ENCODE peak calls at places on chromosomes 4 and X, in four cellular contexts. V, M, T and R are unnamed samples.
A peak's percentile ranks its signal among the peaks of the same experiment; 100 is the strongest.

GRCh38 chrX:94058728-94059382 is 384.8 kb downstream of the FAM133A start:
- DNase-seq in V (no peak), M (no peak), T (peak; percentile 0), R (peak; percentile 16)

GRCh38 chr4:101961144-101961543 is 170.6 kb downstream of the BANK1 start:
- DNase-seq in V (no peak), M (no peak), T (no peak), R (peak; percentile 63)

GRCh38 chrX:87489071-87489470 is 28.5 kb upstream of the KLHL4 start:
- DNase-seq in V (no peak), M (no peak), T (peak; percentile 55), R (peak; percentile 1)

GRCh38 chr4:85527815-85528214 is 52.9 kb downstream of the ARHGAP24 start:
- DNase-seq in V (no peak), M (no peak), T (no peak), R (no peak)

GRCh38 chr4:74619931-74620702 is 174.2 kb downstream of the BTC start:
- DNase-seq in V (no peak), M (no peak), T (peak; percentile 70), R (no peak)

GRCh38 chr4:123952530-123953274 is 556.1 kb downstream of the SPRY1 start:
- DNase-seq in V (no peak), M (no peak), T (peak; percentile 74), R (peak; percentile 79)

GRCh38 chr4:99219479-99219878 is 433 bp upstream of the ADH6 start:
- DNase-seq in V (no peak), M (no peak), T (no peak), R (no peak)

GRCh38 chr4:83993774-83994173 is 457.9 kb downstream of the GPAT3 start:
- DNase-seq in V (no peak), M (no peak), T (no peak), R (no peak)

GRCh38 chr4:71604785-71605184 is 179.1 kb downstream of the GC start:
- DNase-seq in V (no peak), M (no peak), T (no peak), R (no peak)

GRCh38 chr4:186693159-186693815 is 30.4 kb downstream of the FAT1 start:
- DNase-seq in V (peak; percentile 68), M (no peak), T (peak; percentile 94), R (peak; percentile 93)

GRCh38 chrX:4397471-4397870 is 684.0 kb upstream of the PRKX start:
- DNase-seq in V (no peak), M (no peak), T (no peak), R (peak; percentile 54)

GRCh38 chrX:133681416-133681815 is 266.1 kb upstream of the GPC4 start:
- DNase-seq in V (no peak), M (no peak), T (no peak), R (no peak)

GRCh38 chr4:99808260-99808857 is 8.3 kb upstream of the DAPP1 start:
- DNase-seq in V (no peak), M (peak; percentile 89), T (peak; percentile 54), R (peak; percentile 77)

GRCh38 chr4:139557506-139558110 is 1.6 kb upstream of the SETD7 start:
- DNase-seq in V (no peak), M (no peak), T (no peak), R (no peak)

GRCh38 chrX:137926090-137926489 is 360.2 kb downstream of the ZIC3 start:
- DNase-seq in V (no peak), M (no peak), T (no peak), R (peak; percentile 0)

GRCh38 chr4:8724436-8725070 is 132.0 kb downstream of the CPZ start:
- DNase-seq in V (no peak), M (peak; percentile 58), T (no peak), R (no peak)

GRCh38 chr4:106270708-106271107 is 45.3 kb downstream of the TBCK start:
- DNase-seq in V (no peak), M (no peak), T (no peak), R (no peak)

GRCh38 chr4:112082954-112083586 is 62.2 kb upstream of the FAM241A start:
- DNase-seq in V (no peak), M (no peak), T (peak; percentile 91), R (peak; percentile 94)

GRCh38 chr4:31069151-31069550 is 349.0 kb downstream of the PCDH7 start:
- DNase-seq in V (no peak), M (no peak), T (no peak), R (no peak)

GRCh38 chrX:117305168-117305766 is 811.3 kb downstream of the KLHL13 start:
- DNase-seq in V (no peak), M (peak; percentile 61), T (no peak), R (no peak)

GRCh38 chr4:52266537-52267137 is 215.5 kb downstream of the SPATA18 start:
- DNase-seq in V (no peak), M (no peak), T (no peak), R (no peak)

GRCh38 chrX:106917830-106918500 is 2.2 kb upstream of the CLDN2 start:
- DNase-seq in V (no peak), M (no peak), T (peak; percentile 82), R (peak; percentile 82)

GRCh38 chr4:100023800-100024199 is 73.7 kb upstream of the H2AZ1 start:
- DNase-seq in V (no peak), M (no peak), T (no peak), R (no peak)

GRCh38 chr4:114187592-114187991 is 208.1 kb upstream of the ARSJ start:
- DNase-seq in V (no peak), M (no peak), T (no peak), R (no peak)

GRCh38 chr4:103773691-103774231 is 54.0 kb upstream of the TACR3 start:
- DNase-seq in V (no peak), M (no peak), T (no peak), R (peak; percentile 8)

GRCh38 chrX:110032534-110033161 is 29.7 kb downstream of the TMEM164 start:
- DNase-seq in V (no peak), M (no peak), T (no peak), R (peak; percentile 11)

GRCh38 chr4:76982638-76983579 is 33.4 kb downstream of the SEPTIN11 start:
- DNase-seq in V (no peak), M (no peak), T (peak; percentile 46), R (no peak)

GRCh38 chr4:152189451-152190179 is 346.3 kb downstream of the FBXW7 start:
- DNase-seq in V (no peak), M (no peak), T (no peak), R (no peak)

GRCh38 chrX:130296743-130297142 is 28.0 kb upstream of the ZNF280C start:
- DNase-seq in V (no peak), M (no peak), T (peak; percentile 6), R (peak; percentile 18)

GRCh38 chrX:3143043-3143799 is 102.0 kb downstream of the ARSF start:
- DNase-seq in V (no peak), M (no peak), T (no peak), R (no peak)

GRCh38 chr4:117873779-117874178 is 160.5 kb upstream of the NDST3 start:
- DNase-seq in V (no peak), M (no peak), T (no peak), R (no peak)
- H3K4me3 ChIP-seq in V (no peak overlapping the region), M (no peak overlapping the region), T (no peak overlapping the region), R (no peak overlapping the region)

GRCh38 chr4:7392438-7393374 is 42.0 kb downstream of the PSAPL1 start:
- DNase-seq in V (peak; percentile 20), M (peak; percentile 54), T (peak; percentile 7), R (no peak)
- TF ChIP-seq CTCF in V (peak; percentile 54), M (no peak), T (no peak), R (no peak)

GRCh38 chr4:148216866-148217814 is 225.1 kb downstream of the NR3C2 start:
- DNase-seq in V (no peak), M (no peak), T (no peak), R (no peak)
- H3K4me3 ChIP-seq in V (no peak overlapping the region), M (peak overlapping the region; percentile 55), T (no peak overlapping the region), R (no peak overlapping the region)

DNA sequence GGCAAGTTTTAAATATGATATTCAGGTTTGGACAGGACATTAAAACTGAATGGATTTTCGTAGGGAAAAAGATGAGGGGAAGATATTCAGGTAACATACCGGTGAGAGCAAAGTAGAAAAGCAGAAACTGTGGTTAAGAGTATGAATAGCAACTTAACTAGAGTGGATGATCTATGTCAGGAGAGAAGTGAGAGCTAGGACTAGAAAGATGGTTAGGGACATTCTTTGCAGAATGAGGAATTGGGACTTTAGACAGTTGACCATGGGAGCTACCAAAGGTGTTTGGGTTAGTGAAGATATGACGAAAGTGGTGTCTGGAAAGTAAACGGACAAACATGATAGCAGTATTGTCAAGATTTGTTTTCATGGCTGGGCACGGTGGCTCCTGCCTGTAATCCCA is 45.2 kb downstream of the ANXA5 start:
- DNase-seq in V (no peak), M (no peak), T (no peak), R (no peak)
- TF ChIP-seq CTCF in V (no peak), M (no peak), T (no peak), R (no peak)

GRCh38 chr4:39699676-39700409 is 1.9 kb downstream of the UBE2K start:
- DNase-seq in V (no peak), M (no peak), T (peak; percentile 36), R (peak; percentile 30)
- H3K4me3 ChIP-seq in V (peak overlapping the region; percentile 22), M (peak overlapping the region; percentile 92), T (peak overlapping the region; percentile 96), R (peak overlapping the region; percentile 84)

DNA sequence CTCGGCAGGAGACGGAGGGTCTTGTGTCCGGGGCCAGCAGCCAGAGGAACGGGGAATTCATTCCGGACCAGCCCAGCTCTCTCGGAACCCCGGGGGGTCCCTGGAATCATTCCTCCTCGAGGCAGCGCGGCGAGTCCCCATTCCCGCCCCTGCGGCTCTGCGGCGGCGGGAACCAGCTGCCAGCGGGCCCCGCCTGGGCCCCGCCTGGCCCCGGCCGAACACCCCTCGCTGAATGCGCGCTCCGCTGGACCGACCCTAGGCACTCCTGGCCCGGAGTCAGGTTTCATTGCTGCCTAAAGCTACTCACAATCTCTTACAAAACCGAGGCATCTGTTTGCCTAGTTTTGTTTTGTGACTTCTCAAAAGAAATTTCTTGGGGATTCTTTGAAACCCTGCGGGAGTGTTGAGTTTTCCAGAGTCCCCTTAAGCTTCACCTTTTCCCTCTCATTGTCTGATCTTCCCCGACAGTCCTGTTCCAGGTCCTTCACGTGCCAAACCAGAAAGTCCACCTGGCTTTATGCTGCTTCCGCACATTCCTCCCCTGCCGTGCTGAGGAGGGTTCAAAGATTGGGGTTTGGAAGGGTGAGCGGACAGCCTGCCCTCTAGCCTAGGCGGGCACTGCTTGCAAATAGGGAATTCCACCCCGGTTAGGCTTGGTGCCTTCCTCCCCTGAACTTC is 767 bp downstream of the ARHGAP10 start:
- DNase-seq in V (no peak), M (no peak), T (no peak), R (peak; percentile 34)
- TF ChIP-seq CTCF in V (no peak), M (no peak), T (no peak), R (no peak)